ENCODE peak calls at places on chromosomes 7 and 10, in six cellular contexts. D is cardiac fibroblast, Q is SK-N-SH, R is fibroblast of the aortic adventitia, L is GM20000, U is transverse colon. E is an unnamed sample.

GRCh38 chr10:44008270-44008916 is 359.7 kb upstream of the ZNF32 start:
- DNase-seq in D (peak), Q (no peak), R (no peak), L (peak), U (no peak), E (no peak)

GRCh38 chr7:12281026-12281425 is 69.9 kb downstream of the TMEM106B start:
- DNase-seq in D (peak), Q (no peak), R (peak), L (no peak), U (no peak), E (no peak)

GRCh38 chr7:134480730-134481129 is 21.8 kb upstream of the AKR1B1 start:
- DNase-seq in D (peak), Q (no peak), R (peak), L (no peak), U (no peak), E (no peak)

GRCh38 chr10:14386202-14386593 is 55.5 kb upstream of the FRMD4A start:
- DNase-seq in D (peak), Q (no peak), R (peak), L (no peak), U (no peak), E (no peak)

GRCh38 chr7:137151056-137151731 is 192.3 kb downstream of the PTN start:
- DNase-seq in D (peak), Q (no peak), R (peak), L (no peak), U (no peak), E (no peak)

GRCh38 chr10:126387041-126387908 is 1.0 kb downstream of the ADAM12 start:
- DNase-seq in D (peak), Q (peak), R (peak), L (peak), U (peak), E (no peak)

GRCh38 chr7:55572378-55573233 is at the start of gene VOPP1:
- DNase-seq in D (peak), Q (peak), R (peak), L (peak), U (peak), E (no peak)

GRCh38 chr10:64503429-64503828 is 982.2 kb downstream of the REEP3 start:
- DNase-seq in D (no peak), Q (no peak), R (no peak), L (no peak), U (no peak), E (no peak)

GRCh38 chr10:70602665-70603438 is at the start of gene PRF1:
- DNase-seq in D (no peak), Q (no peak), R (no peak), L (peak), U (peak), E (no peak)

GRCh38 chr10:118840071-118840775 is 85.5 kb upstream of the CACUL1 start:
- DNase-seq in D (peak), Q (no peak), R (no peak), L (no peak), U (peak), E (no peak)

GRCh38 chr7:20834656-20835055 is 48.0 kb upstream of the SP8 start:
- DNase-seq in D (no peak), Q (no peak), R (no peak), L (no peak), U (no peak), E (no peak)

GRCh38 chr7:77759294-77759889 is 38.8 kb downstream of the TMEM60 start:
- DNase-seq in D (peak), Q (peak), R (peak), L (peak), U (peak), E (peak)

GRCh38 chr7:105934577-105935185 is 28.4 kb upstream of the CDHR3 start:
- DNase-seq in D (peak), Q (peak), R (peak), L (no peak), U (no peak), E (peak)

GRCh38 chr10:69069090-69070042 is 18.5 kb upstream of the SRGN start:
- DNase-seq in D (no peak), Q (no peak), R (no peak), L (no peak), U (no peak), E (no peak)

GRCh38 chr10:86364551-86365345 is 1.8 kb downstream of the GRID1 start:
- DNase-seq in D (no peak), Q (no peak), R (no peak), L (peak), U (no peak), E (no peak)

GRCh38 chr7:47186316-47186715 is 395.6 kb downstream of the TNS3 start:
- DNase-seq in D (no peak), Q (no peak), R (no peak), L (peak), U (no peak), E (no peak)

GRCh38 chr10:28036587-28036986 is 37.7 kb upstream of the ODAD2 start:
- DNase-seq in D (no peak), Q (no peak), R (no peak), L (no peak), U (no peak), E (no peak)

GRCh38 chr10:15742102-15742501 is 22.4 kb upstream of the ITGA8 start:
- DNase-seq in D (no peak), Q (no peak), R (no peak), L (no peak), U (no peak), E (no peak)

GRCh38 chr10:97102441-97102840 is 83.3 kb downstream of the SLIT1 start:
- DNase-seq in D (no peak), Q (no peak), R (no peak), L (no peak), U (no peak), E (no peak)

GRCh38 chr10:126576336-126576735 is 94.2 kb downstream of the C10orf90 start:
- DNase-seq in D (peak), Q (no peak), R (peak), L (no peak), U (no peak), E (no peak)

GRCh38 chr7:141663081-141663510 is 38.9 kb downstream of the DENND11 start:
- DNase-seq in D (peak), Q (no peak), R (no peak), L (no peak), U (peak), E (no peak)

GRCh38 chr10:61628875-61629513 is 33.7 kb upstream of the CABCOCO1 start:
- DNase-seq in D (peak), Q (no peak), R (peak), L (no peak), U (no peak), E (peak)

GRCh38 chr7:94183289-94183749 is 179.2 kb upstream of the BET1 start:
- DNase-seq in D (peak), Q (no peak), R (peak), L (no peak), U (no peak), E (peak)

GRCh38 chr10:69406816-69407580 is 9.7 kb downstream of the TACR2 start:
- DNase-seq in D (no peak), Q (no peak), R (no peak), L (no peak), U (no peak), E (no peak)

GRCh38 chr10:7818295-7819125 is at the start of gene TAF3:
- DNase-seq in D (peak), Q (peak), R (peak), L (peak), U (peak), E (peak)

GRCh38 chr10:78408671-78409472 is 375.2 kb downstream of the RPS24 start:
- DNase-seq in D (no peak), Q (peak), R (peak), L (no peak), U (peak), E (no peak)

GRCh38 chr10:104937528-104937927 is 296.4 kb downstream of the SORCS3 start:
- DNase-seq in D (peak), Q (no peak), R (peak), L (no peak), U (no peak), E (peak)

GRCh38 chr7:47552631-47553030 is 29.3 kb downstream of the TNS3 start:
- DNase-seq in D (peak), Q (no peak), R (peak), L (peak), U (no peak), E (no peak)

GRCh38 chr10:132905661-132906060 is 36.7 kb downstream of the CFAP46 start:
- DNase-seq in D (no peak), Q (no peak), R (no peak), L (no peak), U (no peak), E (no peak)

GRCh38 chr7:70706204-70706603 is 425.7 kb upstream of the GALNT17 start:
- DNase-seq in D (no peak), Q (peak), R (no peak), L (no peak), U (no peak), E (no peak)

GRCh38 chr10:86285136-86285790 is 81.3 kb downstream of the GRID1 start:
- DNase-seq in D (no peak), Q (peak), R (no peak), L (no peak), U (no peak), E (no peak)

DNA sequence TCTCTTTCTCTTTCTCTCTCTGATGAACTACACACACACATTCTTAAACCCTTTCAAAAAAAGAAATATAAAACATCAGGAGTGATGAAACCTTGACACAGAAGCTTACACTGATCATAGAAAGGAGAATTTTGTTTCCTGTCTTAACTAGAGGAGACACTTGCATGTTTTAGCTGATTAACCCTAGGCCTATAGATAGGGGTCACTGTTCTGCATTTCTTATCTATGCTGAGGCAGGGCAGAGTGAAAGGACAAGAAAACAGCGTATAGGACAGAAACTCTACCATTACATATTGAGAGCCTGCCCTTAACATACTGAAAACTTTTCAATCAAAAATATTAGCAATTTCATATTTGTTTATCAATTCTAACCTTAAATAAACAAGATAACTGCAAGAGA is 680.6 kb upstream of the MBL2 start:
- DNase-seq in D (no peak), Q (peak), R (no peak), L (no peak), U (no peak), E (no peak)
- TF ChIP-seq CTCF in D (no peak), Q (peak), R (no peak), L (no peak), U (no peak), E (no peak)

DNA sequence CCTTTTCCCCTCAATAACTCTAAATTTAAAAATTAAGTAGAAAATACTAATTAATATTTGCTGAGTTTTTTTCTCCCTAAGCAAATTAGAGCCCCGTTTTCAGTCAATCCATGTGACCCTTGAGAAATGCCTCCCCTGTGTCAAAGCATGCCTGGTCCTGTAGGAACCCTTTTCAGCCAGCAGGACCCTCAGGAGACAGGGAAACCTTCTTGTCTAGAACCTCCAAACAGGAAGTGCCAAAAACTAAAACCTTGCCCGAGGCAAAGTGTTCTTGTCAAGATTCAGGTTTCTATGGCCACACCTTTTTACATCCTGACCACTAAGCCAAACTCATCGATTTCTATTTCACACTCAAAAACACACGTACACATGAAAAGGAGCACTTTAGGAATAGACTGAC is 60.1 kb upstream of the NFE2L3 start:
- DNase-seq in D (peak), Q (peak), R (peak), L (no peak), U (no peak), E (no peak)
- TF ChIP-seq CTCF in D (peak), Q (peak), R (peak), L (no peak), U (no peak), E (no peak)

GRCh38 chr10:124688366-124688765 is 55.8 kb downstream of the FAM53B start:
- DNase-seq in D (no peak), Q (no peak), R (no peak), L (no peak), U (no peak), E (no peak)

GRCh38 chr10:124681626-124682552 is 62.3 kb downstream of the FAM53B start:
- DNase-seq in D (no peak), Q (no peak), R (no peak), L (no peak), U (no peak), E (no peak)

GRCh38 chr10:124683816-124684215 is 60.4 kb downstream of the FAM53B start:
- DNase-seq in D (no peak), Q (no peak), R (no peak), L (no peak), U (peak), E (no peak)

GRCh38 chr10:124686707-124687376 is 57.3 kb downstream of the FAM53B start:
- DNase-seq in D (no peak), Q (no peak), R (no peak), L (no peak), U (peak), E (no peak)

GRCh38 chr10:124685251-124685650 is 58.9 kb downstream of the FAM53B start:
- DNase-seq in D (no peak), Q (no peak), R (no peak), L (no peak), U (peak), E (no peak)
- TF ChIP-seq CTCF in D (no peak), Q (no peak), R (no peak), L (no peak), U (no peak), E (no peak)

GRCh38 chr10:75440271-75440793 is 8.9 kb downstream of the LRMDA start:
- DNase-seq in D (no peak), Q (no peak), R (no peak), L (no peak), U (no peak), E (no peak)
- TF ChIP-seq CTCF in D (no peak), Q (no peak), R (no peak), L (no peak), U (no peak), E (no peak)